ENCODE peak calls at places on chromosomes 6 and 20, in ten cellular contexts. D is fibroblast of the aortic adventitia; K is GM03348; V is activated CD8-positive, alpha-beta memory T cell treated with anti-CD3 and anti-CD28 coated beads, Interleukin-2, amount 50 U/mL, for 48 hours; C is WTC11; S is GM06990; W is transverse colon; X is fibroblast of mammary gland; E is CD8-positive, alpha-beta memory T cell; O is stimulated activated CD4-positive, alpha-beta T cell treated with anti-CD3 and anti-CD28 coated beads, Interleukin-2, amount 100 ng/mL, for 24 hours. T is an unnamed sample.
A peak's percentile ranks its signal among the peaks of the same experiment; 100 is the strongest.

GRCh38 chr20:46078954-46079353 is 10.8 kb downstream of the NCOA5 start:
- DNase-seq in D (no peak), K (no peak), V (no peak), C (no peak), S (no peak), W (no peak), X (no peak), E (no peak), O (no peak), T (no peak)

GRCh38 chr6:163387317-163387716 is 27.2 kb upstream of the QKI start:
- DNase-seq in D (peak; percentile 14), K (no peak), V (no peak), C (no peak), S (no peak), W (no peak), X (peak; percentile 16), E (no peak), O (no peak), T (no peak)

GRCh38 chr6:163165922-163166321 is 248.6 kb upstream of the QKI start:
- DNase-seq in D (no peak), K (no peak), V (no peak), C (no peak), S (no peak), W (no peak), X (no peak), E (no peak), O (no peak), T (no peak)

GRCh38 chr6:157774153-157775135 is 48.6 kb upstream of the SNX9 start:
- DNase-seq in D (peak; percentile 25), K (peak; percentile 73), V (no peak), C (no peak), S (no peak), W (no peak), X (no peak), E (no peak), O (no peak), T (no peak)

GRCh38 chr6:131937703-131938631 is 13.2 kb downstream of the CCN2 start:
- DNase-seq in D (peak; percentile 65), K (peak; percentile 39), V (no peak), C (no peak), S (no peak), W (no peak), X (peak; percentile 95), E (no peak), O (no peak), T (no peak)

GRCh38 chr20:19777311-19777710 is 19.3 kb downstream of the RIN2 start:
- DNase-seq in D (no peak), K (peak; percentile 8), V (no peak), C (no peak), S (no peak), W (no peak), X (no peak), E (no peak), O (no peak), T (no peak)

GRCh38 chr6:8780653-8781052 is 345.3 kb upstream of the SLC35B3 start:
- DNase-seq in D (no peak), K (no peak), V (no peak), C (no peak), S (no peak), W (no peak), X (no peak), E (no peak), O (no peak), T (no peak)

GRCh38 chr6:133501675-133502275 is 260.6 kb downstream of the EYA4 start:
- DNase-seq in D (no peak), K (no peak), V (no peak), C (no peak), S (no peak), W (no peak), X (no peak), E (no peak), O (no peak), T (no peak)

GRCh38 chr6:164005312-164005711 is 590.8 kb downstream of the QKI start:
- DNase-seq in D (no peak), K (no peak), V (no peak), C (no peak), S (no peak), W (no peak), X (no peak), E (no peak), O (no peak), T (no peak)

GRCh38 chr20:50056951-50057403 is 56.0 kb downstream of the UBE2V1 start:
- DNase-seq in D (no peak), K (no peak), V (no peak), C (no peak), S (no peak), W (no peak), X (no peak), E (no peak), O (no peak), T (no peak)

T was measured in activated CD4-positive, CD25-positive, alpha-beta regulatory T cell treated with anti-CD3 and anti-CD28 coated beads, Interleukin-2, amount 50 U/mL, for 72 hours.